ENCODE peak calls at places on chromosomes 3 and 15, in four cellular contexts. L is adrenal gland, R is fibroblast of mammary gland, E is fibroblast of pulmonary artery. Y is an unnamed sample.

GRCh38 chr3:171018151-171018935 is 8.2 kb downstream of the SLC2A2 start:
- DNase-seq in R (no peak), L (no peak), E (no peak), Y (no peak)

GRCh38 chr3:25830373-25831305 is 40.7 kb downstream of the OXSM start:
- DNase-seq in E (no peak), R (no peak), L (no peak), Y (no peak)

GRCh38 chr3:155949464-155950217 is 79.2 kb downstream of the GMPS start:
- DNase-seq in R (no peak), E (no peak), L (no peak), Y (no peak)

GRCh38 chr3:30408105-30408557 is 198.3 kb upstream of the TGFBR2 start:
- DNase-seq in E (peak), L (no peak), R (peak), Y (peak)

GRCh38 chr3:52246728-52247454 is 1.3 kb downstream of the PPM1M start:
- DNase-seq in L (no peak), R (no peak), E (no peak), Y (no peak)

GRCh38 chr3:136733317-136733833 is 18.8 kb downstream of the STAG1 start:
- DNase-seq in E (peak), L (no peak), R (peak), Y (no peak)

GRCh38 chr3:40071683-40072238 is 237.7 kb upstream of the EIF1B start:
- DNase-seq in R (no peak), L (no peak), E (no peak), Y (no peak)

GRCh38 chr3:191809326-191809949 is 348.5 kb downstream of the PYDC2 start:
- DNase-seq in E (no peak), L (no peak), R (peak), Y (no peak)

GRCh38 chr3:35936571-35936970 is 297.2 kb downstream of the ARPP21 start:
- DNase-seq in L (no peak), E (peak), R (peak), Y (peak)

GRCh38 chr3:16721494-16721893 is 116.3 kb upstream of the DAZL start:
- DNase-seq in L (no peak), R (no peak), E (no peak), Y (no peak)

GRCh38 chr3:109122690-109123089 is 4.8 kb upstream of the MORC1 start:
- DNase-seq in L (no peak), E (no peak), R (no peak), Y (no peak)

GRCh38 chr3:14230729-14231128 is 52.1 kb downstream of the LSM3 start:
- DNase-seq in E (no peak), R (no peak), L (no peak), Y (no peak)

GRCh38 chr3:139937674-139938279 is 2.8 kb downstream of the CLSTN2 start:
- DNase-seq in E (peak), R (peak), L (peak), Y (peak)
- TF ChIP-seq CTCF in E (peak), R (peak), L (peak), Y (peak)

DNA sequence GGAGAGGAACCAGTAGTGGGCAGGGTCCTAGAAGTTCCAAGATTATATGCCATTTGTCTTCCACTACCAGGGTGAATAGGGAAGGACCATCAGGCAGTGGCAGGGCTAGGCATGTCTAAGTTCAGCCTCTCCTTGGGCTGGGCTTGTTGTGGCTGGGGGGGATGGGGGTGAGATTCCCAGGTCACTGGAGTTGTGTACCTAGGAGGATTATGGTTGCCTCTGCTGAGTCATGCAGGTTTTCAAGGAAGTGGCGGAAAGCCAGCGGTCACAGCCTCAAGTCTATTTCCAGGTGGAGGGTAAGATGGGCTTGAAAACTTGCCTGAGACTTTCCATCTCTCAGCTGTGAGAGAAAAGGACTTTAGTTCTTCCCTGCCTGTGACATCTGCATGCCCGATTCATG is 1407.1 kb downstream of the SI start:
- DNase-seq in L (no peak), E (no peak), R (no peak), Y (no peak)
- H3K4me3 ChIP-seq in L (no peak), E (no peak), R (no peak), Y (no peak)

DNA sequence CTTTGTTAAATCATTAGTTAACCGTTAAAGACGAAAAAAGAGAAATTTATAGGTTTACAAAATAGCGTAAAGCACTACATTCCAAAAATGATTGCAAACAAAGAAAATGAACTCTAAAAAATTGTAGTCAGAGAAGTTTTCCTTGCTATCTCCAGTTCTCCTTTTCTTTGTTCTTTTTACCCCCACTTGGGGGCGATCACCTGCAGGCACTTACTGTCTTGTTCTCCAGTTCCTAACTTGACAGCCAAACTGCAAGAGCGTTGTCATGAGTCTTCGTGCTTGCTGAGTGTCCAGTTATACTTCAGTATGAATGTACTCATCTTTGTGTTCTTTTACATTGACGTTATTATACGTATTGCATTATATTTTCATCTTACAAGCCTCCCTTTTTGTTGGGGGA is 54.5 kb downstream of the CHD2 start:
- DNase-seq in L (no peak), E (no peak), R (peak), Y (peak)
- TF ChIP-seq CTCF in L (no peak), E (peak), R (peak), Y (peak)

GRCh38 chr3:29293371-29293770 is 12.5 kb downstream of the RBMS3 start:
- DNase-seq in L (no peak), E (no peak), R (no peak), Y (no peak)

GRCh38 chr3:29285356-29286070 is 4.6 kb downstream of the RBMS3 start:
- DNase-seq in L (no peak), E (peak), R (peak), Y (peak)

GRCh38 chr3:29291982-29292363 is 11.1 kb downstream of the RBMS3 start:
- DNase-seq in R (no peak), E (no peak), L (no peak), Y (no peak)

GRCh38 chr3:29286841-29287240 is 6.0 kb downstream of the RBMS3 start:
- DNase-seq in L (no peak), E (peak), R (peak), Y (peak)

GRCh38 chr3:29291262-29291981 is 10.6 kb downstream of the RBMS3 start:
- DNase-seq in E (no peak), R (no peak), L (no peak), Y (no peak)
- H3K4me3 ChIP-seq in E (no peak), R (no peak), L (no peak), Y (no peak)

GRCh38 chr3:9143180-9143579 is 106.3 kb downstream of the SRGAP3 start:
- DNase-seq in R (no peak), L (no peak), E (no peak), Y (no peak)
- TF ChIP-seq CTCF in R (no peak), L (no peak), E (no peak), Y (no peak)

GRCh38 chr3:62374375-62374876 is 1.1 kb upstream of the FEZF2 start:
- DNase-seq in L (no peak), R (peak), E (peak), Y (peak)

GRCh38 chr3:62375655-62376054 is 2.3 kb upstream of the FEZF2 start:
- DNase-seq in R (no peak), E (no peak), L (no peak), Y (no peak)

GRCh38 chr3:62373215-62373614 is at the start of gene FEZF2:
- DNase-seq in R (no peak), L (no peak), E (no peak), Y (no peak)

GRCh38 chr3:62372621-62373041 is 719 bp downstream of the FEZF2 start:
- DNase-seq in E (no peak), R (no peak), L (no peak), Y (no peak)

GRCh38 chr3:62373714-62374333 is 474 bp upstream of the FEZF2 start:
- DNase-seq in E (no peak), R (no peak), L (no peak), Y (no peak)
- H3K4me3 ChIP-seq in E (no peak), R (no peak), L (no peak), Y (no peak)

GRCh38 chr3:167882057-167882667 is 146.6 kb downstream of the SERPINI1 start:
- DNase-seq in L (no peak), R (peak), E (peak), Y (peak)
- TF ChIP-seq CTCF in L (peak), R (peak), E (peak), Y (peak)

DNA sequence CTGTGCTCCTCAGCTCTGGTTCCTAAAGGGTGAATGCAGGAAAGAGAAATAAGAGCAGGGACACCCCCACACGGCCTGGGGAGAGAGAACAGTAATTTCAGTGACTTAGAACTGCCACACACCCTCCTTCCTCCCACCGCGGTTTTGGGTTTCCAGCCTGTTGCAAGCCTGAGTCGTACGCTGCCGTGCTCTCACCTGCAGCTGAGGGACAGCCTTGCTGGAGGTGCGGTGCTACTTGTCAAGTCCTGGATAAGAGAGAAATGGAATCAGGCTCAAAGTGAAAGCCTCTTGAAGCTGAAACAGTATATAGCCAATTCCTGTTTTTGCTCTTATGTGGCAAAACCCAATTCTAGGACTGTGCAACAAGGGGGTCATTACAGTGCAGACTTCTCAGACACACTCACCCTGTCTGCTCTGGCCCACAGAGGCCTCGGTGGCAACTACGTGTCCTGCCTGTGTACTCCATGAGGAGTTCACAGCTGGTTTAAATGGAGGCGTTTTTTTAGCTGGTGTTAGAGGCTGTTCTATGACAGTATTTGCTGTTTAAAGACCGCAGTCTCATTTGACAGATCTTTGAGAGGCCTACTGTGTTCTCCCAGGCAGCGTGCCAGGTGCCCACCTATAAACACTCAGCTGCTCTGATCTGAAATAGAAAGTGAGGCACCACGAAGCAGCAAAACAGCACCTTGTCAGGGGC is 42.9 kb downstream of the TBC1D2B start:
- DNase-seq in R (peak), E (no peak), L (no peak), Y (peak)
- H3K4me3 ChIP-seq in R (no peak), E (no peak), L (no peak), Y (no peak)